ENCODE peak calls at places on chromosome 1, in four cellular contexts. One of them, this sample, is unnamed.

GRCh38 chr1:200644021-200644420 is 23.5 kb upstream of the KIF14 start:
- DNase-seq in fibroblast of lung: no peak
- DNase-seq in heart left ventricle: no peak
- DNase-seq in fibroblast of the aortic adventitia: no peak
- DNase-seq in this sample: no peak

GRCh38 chr1:58143972-58144752 is 402.4 kb downstream of the OMA1 start:
- DNase-seq in fibroblast of lung: no peak
- DNase-seq in heart left ventricle: no peak
- DNase-seq in fibroblast of the aortic adventitia: no peak
- DNase-seq in this sample: no peak

GRCh38 chr1:72366473-72366872 is 84.1 kb upstream of the NEGR1 start:
- DNase-seq in fibroblast of lung: peak; percentile 64
- DNase-seq in heart left ventricle: no peak
- DNase-seq in fibroblast of the aortic adventitia: peak; percentile 63
- DNase-seq in this sample: peak; percentile 58

GRCh38 chr1:225738763-225739162 is 38.9 kb upstream of the SRP9 start:
- DNase-seq in fibroblast of lung: no peak
- DNase-seq in heart left ventricle: no peak
- DNase-seq in fibroblast of the aortic adventitia: no peak
- DNase-seq in this sample: no peak

GRCh38 chr1:44700573-44700972 is 26.1 kb downstream of the ARMH1 start:
- DNase-seq in fibroblast of lung: no peak
- DNase-seq in heart left ventricle: no peak
- DNase-seq in fibroblast of the aortic adventitia: no peak
- DNase-seq in this sample: no peak

GRCh38 chr1:87940410-87940809 is 611.7 kb downstream of the LMO4 start:
- DNase-seq in fibroblast of lung: no peak
- DNase-seq in heart left ventricle: no peak
- DNase-seq in fibroblast of the aortic adventitia: no peak
- DNase-seq in this sample: no peak

GRCh38 chr1:180173952-180174351 is 19.3 kb downstream of the QSOX1 start:
- DNase-seq in fibroblast of lung: peak; percentile 47
- DNase-seq in heart left ventricle: peak; percentile 84
- DNase-seq in fibroblast of the aortic adventitia: peak; percentile 76
- DNase-seq in this sample: peak; percentile 66

GRCh38 chr1:78070758-78071157 is 25.0 kb downstream of the GIPC2 start:
- DNase-seq in fibroblast of lung: peak; percentile 93
- DNase-seq in heart left ventricle: no peak
- DNase-seq in fibroblast of the aortic adventitia: peak; percentile 72
- DNase-seq in this sample: peak; percentile 86

GRCh38 chr1:221873663-221874062 is 131.8 kb upstream of the DUSP10 start:
- DNase-seq in fibroblast of lung: no peak
- DNase-seq in heart left ventricle: no peak
- DNase-seq in fibroblast of the aortic adventitia: no peak
- DNase-seq in this sample: no peak

GRCh38 chr1:111955755-111956154 is 33.7 kb downstream of the KCND3 start:
- DNase-seq in fibroblast of lung: peak; percentile 10
- DNase-seq in heart left ventricle: no peak
- DNase-seq in fibroblast of the aortic adventitia: peak; percentile 2
- DNase-seq in this sample: peak; percentile 6

GRCh38 chr1:202684716-202685115 is 25.5 kb downstream of the SYT2 start:
- DNase-seq in fibroblast of lung: no peak
- DNase-seq in heart left ventricle: no peak
- DNase-seq in fibroblast of the aortic adventitia: no peak
- DNase-seq in this sample: no peak

GRCh38 chr1:116853680-116854191 is 56.0 kb upstream of the PTGFRN start:
- DNase-seq in fibroblast of lung: peak; percentile 96
- DNase-seq in heart left ventricle: no peak
- DNase-seq in fibroblast of the aortic adventitia: peak; percentile 77
- DNase-seq in this sample: peak; percentile 86

GRCh38 chr1:6591644-6592043 is 11.0 kb downstream of the KLHL21 start:
- DNase-seq in fibroblast of lung: no peak
- DNase-seq in heart left ventricle: no peak
- DNase-seq in fibroblast of the aortic adventitia: no peak
- DNase-seq in this sample: no peak

GRCh38 chr1:20449736-20450311 is 36.2 kb downstream of the CAMK2N1 start:
- DNase-seq in fibroblast of lung: peak; percentile 51
- DNase-seq in heart left ventricle: no peak
- DNase-seq in fibroblast of the aortic adventitia: peak; percentile 78
- DNase-seq in this sample: peak; percentile 94

GRCh38 chr1:36469163-36469562 is 5.0 kb upstream of the MRPS15 start:
- DNase-seq in fibroblast of lung: no peak
- DNase-seq in heart left ventricle: no peak
- DNase-seq in fibroblast of the aortic adventitia: no peak
- DNase-seq in this sample: no peak

GRCh38 chr1:12539705-12540579 is 78.1 kb downstream of the DHRS3 start:
- DNase-seq in fibroblast of lung: peak; percentile 99
- DNase-seq in heart left ventricle: peak; percentile 67
- DNase-seq in fibroblast of the aortic adventitia: peak; percentile 98
- DNase-seq in this sample: peak; percentile 91

GRCh38 chr1:111202366-111202706 is 1.9 kb upstream of the DENND2D start:
- DNase-seq in fibroblast of lung: no peak
- DNase-seq in heart left ventricle: no peak
- DNase-seq in fibroblast of the aortic adventitia: no peak
- DNase-seq in this sample: no peak

GRCh38 chr1:66339944-66340343 is 194.0 kb upstream of the SGIP1 start:
- DNase-seq in fibroblast of lung: no peak
- DNase-seq in heart left ventricle: no peak
- DNase-seq in fibroblast of the aortic adventitia: no peak
- DNase-seq in this sample: no peak

GRCh38 chr1:58879464-58879863 is 95.6 kb upstream of the JUN start:
- DNase-seq in fibroblast of lung: no peak
- DNase-seq in heart left ventricle: no peak
- DNase-seq in fibroblast of the aortic adventitia: peak; percentile 31
- DNase-seq in this sample: peak; percentile 51

GRCh38 chr1:235878082-235878781 is 11.5 kb upstream of the LYST start:
- DNase-seq in fibroblast of lung: no peak
- DNase-seq in heart left ventricle: peak; percentile 39
- DNase-seq in fibroblast of the aortic adventitia: no peak
- DNase-seq in this sample: no peak

GRCh38 chr1:228079601-228080263 is 2.8 kb upstream of the ARF1 start:
- DNase-seq in fibroblast of lung: no peak
- DNase-seq in heart left ventricle: no peak
- DNase-seq in fibroblast of the aortic adventitia: no peak
- DNase-seq in this sample: no peak

GRCh38 chr1:184150776-184151531 is 99.4 kb downstream of the TSEN15 start:
- DNase-seq in fibroblast of lung: peak; percentile 78
- DNase-seq in heart left ventricle: peak; percentile 28
- DNase-seq in fibroblast of the aortic adventitia: peak; percentile 62
- DNase-seq in this sample: no peak

GRCh38 chr1:184152502-184152901 is 101.0 kb downstream of the TSEN15 start:
- DNase-seq in fibroblast of lung: peak; percentile 39
- DNase-seq in heart left ventricle: peak; percentile 58
- DNase-seq in fibroblast of the aortic adventitia: peak; percentile 64
- DNase-seq in this sample: peak; percentile 22

GRCh38 chr1:184153731-184154130 is 102.2 kb downstream of the TSEN15 start:
- DNase-seq in fibroblast of lung: no peak
- DNase-seq in heart left ventricle: no peak
- DNase-seq in fibroblast of the aortic adventitia: no peak
- DNase-seq in this sample: no peak

GRCh38 chr1:184156521-184157395 is 105.2 kb downstream of the TSEN15 start:
- DNase-seq in fibroblast of lung: peak; percentile 29
- DNase-seq in heart left ventricle: no peak
- DNase-seq in fibroblast of the aortic adventitia: no peak
- DNase-seq in this sample: no peak

DNA sequence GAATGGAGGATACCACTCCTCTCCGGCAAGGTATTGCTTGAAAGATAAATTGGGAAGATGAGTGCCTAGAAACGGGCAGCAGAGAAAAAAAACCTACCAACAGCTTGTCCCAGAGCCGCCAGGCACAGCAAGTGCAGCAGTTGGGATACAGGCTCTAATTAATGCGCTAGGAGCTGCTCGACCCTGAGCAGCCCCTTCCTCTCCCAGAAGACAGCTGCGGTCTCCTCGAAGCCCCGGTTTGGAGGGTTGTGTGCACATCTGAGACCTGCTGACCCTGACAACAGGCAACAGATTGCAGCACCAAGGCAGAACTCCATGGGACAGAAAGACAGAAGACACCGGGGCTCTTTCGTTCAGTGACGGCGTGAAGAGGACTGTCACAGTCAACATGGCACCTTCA is 101.4 kb downstream of the TSEN15 start:
- DNase-seq in fibroblast of lung: no peak
- DNase-seq in heart left ventricle: no peak
- DNase-seq in fibroblast of the aortic adventitia: no peak
- DNase-seq in this sample: no peak
- H3K4me3 ChIP-seq in fibroblast of lung: peak overlapping the region; percentile 38
- H3K4me3 ChIP-seq in heart left ventricle: peak overlapping the region; percentile 54
- H3K4me3 ChIP-seq in fibroblast of the aortic adventitia: peak overlapping the region; percentile 39
- H3K4me3 ChIP-seq in this sample: peak overlapping the region; percentile 35

DNA sequence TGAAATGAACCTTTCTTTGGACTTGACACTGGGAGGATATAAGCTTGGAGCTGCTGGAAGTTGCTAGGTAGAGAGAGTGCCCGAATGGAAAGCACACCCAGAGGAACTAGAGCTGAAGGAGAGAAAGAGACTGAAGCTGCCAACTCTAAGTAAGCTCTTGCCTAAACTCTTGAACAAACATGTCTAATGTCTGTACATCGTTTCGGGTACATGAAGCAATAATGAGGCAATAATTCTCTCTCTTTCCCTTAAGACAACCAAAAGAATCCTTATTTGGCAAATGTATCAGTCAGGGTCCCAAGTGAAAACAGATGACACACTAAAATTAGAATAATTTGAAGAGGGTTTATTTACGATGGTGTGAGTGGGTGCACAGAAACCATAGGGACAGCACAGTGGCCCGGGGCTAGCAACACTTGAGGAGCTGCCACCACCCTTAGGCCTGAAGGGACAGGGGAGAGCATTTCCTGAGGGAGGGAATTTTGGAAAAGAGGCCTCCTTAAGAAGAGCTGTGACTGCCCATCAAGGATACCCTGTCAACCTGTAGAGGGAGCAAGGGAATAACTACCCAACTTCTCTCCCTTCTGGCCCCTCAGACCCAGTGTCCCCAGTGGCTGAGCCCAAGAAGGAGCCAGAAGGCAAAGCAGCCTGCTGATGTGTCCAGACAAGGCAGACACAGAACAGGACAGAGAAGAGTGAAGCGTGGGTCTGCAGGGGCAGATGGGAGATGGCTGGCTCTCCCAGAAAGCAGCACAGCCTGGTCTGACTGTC is 36.1 kb upstream of the KHDRBS1 start:
- DNase-seq in fibroblast of lung: no peak
- DNase-seq in heart left ventricle: no peak
- DNase-seq in fibroblast of the aortic adventitia: peak; percentile 85
- DNase-seq in this sample: peak; percentile 52
- TF ChIP-seq CTCF in fibroblast of lung: peak; percentile 58
- TF ChIP-seq CTCF in heart left ventricle: peak; percentile 39
- TF ChIP-seq CTCF in fibroblast of the aortic adventitia: peak; percentile 57
- TF ChIP-seq CTCF in this sample: peak; percentile 50

DNA sequence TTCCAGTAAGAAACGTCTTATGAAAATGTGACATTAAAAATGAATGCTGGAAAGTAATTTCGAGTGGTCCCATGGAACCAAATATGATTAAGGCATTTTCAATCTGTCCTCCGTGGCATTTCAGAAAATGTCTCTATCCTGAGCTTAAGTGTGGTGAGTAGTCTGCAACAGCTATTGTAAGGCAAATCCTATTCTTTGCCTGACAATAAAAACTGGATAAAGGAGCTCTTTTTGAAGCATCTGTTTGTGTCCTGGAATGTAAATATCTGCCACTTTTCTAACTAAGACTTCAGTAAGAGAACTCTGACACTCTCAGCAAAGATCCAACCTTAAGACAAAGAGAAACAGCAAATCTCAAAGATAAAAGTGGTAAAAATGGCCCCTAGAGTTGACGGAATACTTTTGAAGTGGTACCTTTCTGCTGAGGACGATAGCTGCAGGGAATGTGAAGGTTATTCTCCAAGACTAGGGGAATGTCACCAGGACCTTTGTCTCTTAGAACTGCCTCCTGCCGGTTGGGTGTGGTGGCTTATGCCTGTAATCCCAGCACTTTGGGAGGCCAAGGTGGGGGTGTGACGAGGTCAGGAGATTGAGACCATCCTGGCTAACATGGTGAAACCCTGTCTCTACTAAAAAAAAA is 486.7 kb upstream of the ZP4 start:
- DNase-seq in fibroblast of lung: no peak
- DNase-seq in heart left ventricle: no peak
- DNase-seq in fibroblast of the aortic adventitia: no peak
- DNase-seq in this sample: no peak
- H3K4me3 ChIP-seq in fibroblast of lung: no peak overlapping the region
- H3K4me3 ChIP-seq in heart left ventricle: no peak overlapping the region
- H3K4me3 ChIP-seq in fibroblast of the aortic adventitia: no peak overlapping the region
- H3K4me3 ChIP-seq in this sample: no peak overlapping the region

DNA sequence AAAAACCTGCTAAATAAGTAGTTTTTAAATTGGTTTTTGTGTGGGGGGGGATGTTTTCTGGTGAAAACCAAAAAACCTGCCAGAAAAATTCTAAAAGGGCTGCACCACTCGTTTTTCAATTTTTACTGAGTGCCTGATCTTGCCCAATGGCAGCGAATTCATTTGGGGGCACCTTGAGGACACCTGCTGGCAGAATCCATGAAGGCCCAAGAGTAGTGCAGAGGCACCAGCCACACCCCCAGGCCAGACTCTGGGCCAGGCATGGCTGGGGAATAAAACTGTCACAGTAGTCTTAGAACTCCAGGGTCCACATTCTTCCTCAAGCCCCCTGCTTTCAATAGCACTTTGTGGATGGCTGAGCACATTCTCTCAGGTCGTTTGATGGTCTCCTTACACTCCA is 50.3 kb downstream of the GLIS1 start:
- DNase-seq in fibroblast of lung: no peak
- DNase-seq in heart left ventricle: no peak
- DNase-seq in fibroblast of the aortic adventitia: no peak
- DNase-seq in this sample: no peak
- TF ChIP-seq CTCF in fibroblast of lung: no peak
- TF ChIP-seq CTCF in heart left ventricle: no peak
- TF ChIP-seq CTCF in fibroblast of the aortic adventitia: no peak
- TF ChIP-seq CTCF in this sample: no peak

GRCh38 chr1:15322648-15323350 is 75.8 kb downstream of the FHAD1 start:
- DNase-seq in fibroblast of lung: no peak
- DNase-seq in heart left ventricle: peak; percentile 62
- DNase-seq in fibroblast of the aortic adventitia: no peak
- DNase-seq in this sample: no peak

GRCh38 chr1:15323351-15323988 is 76.4 kb downstream of the FHAD1 start:
- DNase-seq in fibroblast of lung: peak; percentile 60
- DNase-seq in heart left ventricle: peak; percentile 70
- DNase-seq in fibroblast of the aortic adventitia: peak; percentile 84
- DNase-seq in this sample: peak; percentile 92

GRCh38 chr1:15325375-15326085 is 78.5 kb downstream of the FHAD1 start:
- DNase-seq in fibroblast of lung: no peak
- DNase-seq in heart left ventricle: no peak
- DNase-seq in fibroblast of the aortic adventitia: no peak
- DNase-seq in this sample: no peak

GRCh38 chr1:15324867-15325335 is 77.9 kb downstream of the FHAD1 start:
- DNase-seq in fibroblast of lung: no peak
- DNase-seq in heart left ventricle: no peak
- DNase-seq in fibroblast of the aortic adventitia: no peak
- DNase-seq in this sample: no peak

GRCh38 chr1:15323989-15324866 is 77.2 kb downstream of the FHAD1 start:
- DNase-seq in fibroblast of lung: no peak
- DNase-seq in heart left ventricle: no peak
- DNase-seq in fibroblast of the aortic adventitia: no peak
- DNase-seq in this sample: peak; percentile 27
- H3K4me3 ChIP-seq in fibroblast of lung: no peak overlapping the region
- H3K4me3 ChIP-seq in heart left ventricle: no peak overlapping the region
- H3K4me3 ChIP-seq in fibroblast of the aortic adventitia: no peak overlapping the region
- H3K4me3 ChIP-seq in this sample: no peak overlapping the region

GRCh38 chr1:159214149-159214760 is 9.6 kb downstream of the ACKR1 start:
- DNase-seq in fibroblast of lung: peak; percentile 21
- DNase-seq in heart left ventricle: no peak
- DNase-seq in fibroblast of the aortic adventitia: peak; percentile 48
- DNase-seq in this sample: peak; percentile 17
- TF ChIP-seq CTCF in fibroblast of lung: peak; percentile 94
- TF ChIP-seq CTCF in heart left ventricle: peak; percentile 87
- TF ChIP-seq CTCF in fibroblast of the aortic adventitia: peak; percentile 96
- TF ChIP-seq CTCF in this sample: peak; percentile 89

GRCh38 chr1:3195480-3195815 is 126.4 kb downstream of the PRDM16 start:
- DNase-seq in fibroblast of lung: no peak
- DNase-seq in heart left ventricle: no peak
- DNase-seq in fibroblast of the aortic adventitia: no peak
- DNase-seq in this sample: no peak
- H3K4me3 ChIP-seq in fibroblast of lung: no peak overlapping the region
- H3K4me3 ChIP-seq in heart left ventricle: no peak overlapping the region
- H3K4me3 ChIP-seq in fibroblast of the aortic adventitia: no peak overlapping the region
- H3K4me3 ChIP-seq in this sample: no peak overlapping the region